ENCODE peak calls at places on chromosomes 13 and 19, in five cellular contexts. N, W, P, D and R are unnamed samples.

GRCh38 chr19:4909172-4909896 is at the start of gene UHRF1:
- DNase-seq in W (no peak), N (no peak), D (no peak), P (peak; percentile 54), R (no peak)

GRCh38 chr19:45275370-45275971 is 24.4 kb downstream of the MARK4 start:
- DNase-seq in D (no peak), W (no peak), P (no peak), N (no peak), R (no peak)

GRCh38 chr13:22040810-22041364 is 370.0 kb downstream of the FGF9 start:
- DNase-seq in W (no peak), D (no peak), P (no peak), N (no peak), R (no peak)

GRCh38 chr13:41054212-41054877 is 7.0 kb upstream of the WBP4 start:
- DNase-seq in P (peak; percentile 9), N (peak; percentile 17), W (no peak), D (peak; percentile 26), R (peak; percentile 37)

GRCh38 chr13:39419866-39420265 is 183.1 kb downstream of the LHFPL6 start:
- DNase-seq in W (no peak), P (no peak), D (no peak), N (no peak), R (no peak)

GRCh38 chr19:19551862-19552192 is 13.8 kb downstream of the CILP2 start:
- DNase-seq in P (no peak), N (no peak), D (no peak), W (no peak), R (no peak)

GRCh38 chr19:5196832-5197231 is 143.8 kb downstream of the PTPRS start:
- DNase-seq in W (no peak), P (no peak), N (no peak), D (no peak), R (no peak)

GRCh38 chr19:18763674-18764590 is 27.2 kb downstream of the COMP start:
- DNase-seq in P (no peak), N (no peak), D (no peak), W (no peak), R (no peak)

GRCh38 chr19:4029247-4029614 is 21.7 kb downstream of the PIAS4 start:
- DNase-seq in P (no peak), D (no peak), W (no peak), N (no peak), R (no peak)

GRCh38 chr19:12222980-12223630 is 60.2 kb downstream of the ZNF136 start:
- DNase-seq in N (no peak), P (no peak), W (no peak), D (no peak), R (no peak)

GRCh38 chr19:49920624-49921363 is 8.2 kb upstream of the ATF5 start:
- DNase-seq in P (no peak), D (no peak), N (no peak), W (no peak), R (peak; percentile 83)

GRCh38 chr13:40585911-40586471 is 80.5 kb downstream of the FOXO1 start:
- DNase-seq in N (no peak), W (no peak), D (no peak), P (no peak), R (no peak)

GRCh38 chr13:64441740-64442139 is 2788.4 kb downstream of the PCDH9 start:
- DNase-seq in W (no peak), P (no peak), D (no peak), N (no peak), R (no peak)

GRCh38 chr19:56637976-56638555 is 4.9 kb upstream of the SMIM17 start:
- DNase-seq in D (peak; percentile 1), P (peak; percentile 46), N (no peak), W (no peak), R (no peak)